ENCODE peak calls at places on chromosomes 16 and 17, in nine cellular contexts. V, I, W, X, Z, N, P, B and R are unnamed samples.

GRCh38 chr17:8188408-8188839 is 1.6 kb downstream of the BORCS6 start:
- DNase-seq in B (no peak), W (peak), P (no peak), V (no peak), I (no peak), X (no peak), N (no peak), Z (no peak), R (no peak)

GRCh38 chr16:67820608-67821259 is 14.0 kb downstream of the TSNAXIP1 start:
- DNase-seq in W (no peak), X (no peak), P (no peak), I (no peak), N (no peak), B (no peak), V (no peak), Z (no peak), R (no peak)

GRCh38 chr17:82613283-82614094 is 34.8 kb downstream of the WDR45B start:
- DNase-seq in B (no peak), N (no peak), Z (no peak), X (no peak), I (no peak), P (peak), W (no peak), V (no peak), R (no peak)

GRCh38 chr17:2094891-2095535 is 40.1 kb downstream of the HIC1 start:
- DNase-seq in X (no peak), N (no peak), P (peak), B (no peak), I (no peak), W (no peak), V (no peak), Z (no peak), R (no peak)

GRCh38 chr17:77208217-77208808 is 67.5 kb downstream of the SEC14L1 start:
- DNase-seq in V (peak), W (no peak), N (no peak), I (no peak), B (no peak), X (no peak), Z (no peak), P (no peak), R (no peak)

GRCh38 chr17:979539-980405 is at the start of gene NXN:
- DNase-seq in B (peak), X (no peak), N (peak), V (peak), Z (peak), P (peak), I (peak), W (peak), R (no peak)

GRCh38 chr17:59406808-59407381 is 75.4 kb downstream of the YPEL2 start:
- DNase-seq in B (no peak), V (peak), Z (no peak), I (no peak), N (no peak), W (no peak), P (no peak), X (no peak), R (no peak)

GRCh38 chr17:61064087-61064951 is 335.3 kb upstream of the TBX2 start:
- DNase-seq in B (no peak), W (no peak), X (no peak), I (no peak), Z (no peak), V (no peak), N (no peak), P (no peak), R (no peak)

GRCh38 chr16:89693931-89694783 is 7.3 kb downstream of the SPATA2L start:
- DNase-seq in X (no peak), V (no peak), B (no peak), N (no peak), W (no peak), Z (no peak), P (no peak), I (no peak), R (no peak)

GRCh38 chr17:68955181-68955841 is at the start of gene ABCA8:
- DNase-seq in N (no peak), X (no peak), I (no peak), W (no peak), V (no peak), Z (no peak), P (no peak), B (peak), R (no peak)

GRCh38 chr16:12458591-12459400 is 344.9 kb downstream of the CPPED1 start:
- DNase-seq in I (no peak), N (no peak), Z (no peak), B (peak), W (no peak), X (peak), P (no peak), V (no peak), R (no peak)

GRCh38 chr17:52106638-52107261 is 51.8 kb downstream of the CA10 start:
- DNase-seq in V (peak), N (peak), W (no peak), P (peak), I (no peak), X (peak), Z (peak), B (peak), R (peak)